ENCODE peak calls at places on chromosomes 7 and 10, in six cellular contexts. One of them, this sample, is unnamed.

GRCh38 chr7:4725014-4725951 is 43.2 kb downstream of the FOXK1 start:
- DNase-seq in MCF 10A: peak
- DNase-seq in psoas muscle: peak
- DNase-seq in activated CD8-positive, alpha-beta T cell treated with anti-CD3 and anti-CD28 coated beads for 36 hours: peak
- DNase-seq in T47D: peak
- DNase-seq in ascending aorta: peak
- DNase-seq in this sample: peak

GRCh38 chr7:43481905-43482678 is 100.8 kb upstream of the STK17A start:
- DNase-seq in activated CD8-positive, alpha-beta T cell treated with anti-CD3 and anti-CD28 coated beads for 36 hours: no peak
- DNase-seq in T47D: no peak
- DNase-seq in MCF 10A: peak
- DNase-seq in psoas muscle: no peak
- DNase-seq in ascending aorta: no peak
- DNase-seq in this sample: no peak

GRCh38 chr7:7681191-7681935 is 37.0 kb downstream of the RPA3 start:
- DNase-seq in activated CD8-positive, alpha-beta T cell treated with anti-CD3 and anti-CD28 coated beads for 36 hours: peak
- DNase-seq in T47D: peak
- DNase-seq in MCF 10A: peak
- DNase-seq in ascending aorta: no peak
- DNase-seq in psoas muscle: no peak
- DNase-seq in this sample: peak

GRCh38 chr7:4265056-4265455 is 417.0 kb upstream of the FOXK1 start:
- DNase-seq in psoas muscle: no peak
- DNase-seq in activated CD8-positive, alpha-beta T cell treated with anti-CD3 and anti-CD28 coated beads for 36 hours: no peak
- DNase-seq in ascending aorta: no peak
- DNase-seq in T47D: no peak
- DNase-seq in MCF 10A: no peak
- DNase-seq in this sample: no peak

GRCh38 chr7:80147543-80148376 is 13.1 kb downstream of the GNAI1 start:
- DNase-seq in T47D: no peak
- DNase-seq in psoas muscle: no peak
- DNase-seq in MCF 10A: peak
- DNase-seq in ascending aorta: no peak
- DNase-seq in activated CD8-positive, alpha-beta T cell treated with anti-CD3 and anti-CD28 coated beads for 36 hours: no peak
- DNase-seq in this sample: peak

GRCh38 chr10:19629559-19629958 is 186.7 kb upstream of the PLXDC2 start:
- DNase-seq in ascending aorta: peak
- DNase-seq in psoas muscle: peak
- DNase-seq in activated CD8-positive, alpha-beta T cell treated with anti-CD3 and anti-CD28 coated beads for 36 hours: no peak
- DNase-seq in MCF 10A: no peak
- DNase-seq in T47D: no peak
- DNase-seq in this sample: no peak

GRCh38 chr10:688621-689426 is 644 bp downstream of the DIP2C start:
- DNase-seq in ascending aorta: no peak
- DNase-seq in MCF 10A: no peak
- DNase-seq in activated CD8-positive, alpha-beta T cell treated with anti-CD3 and anti-CD28 coated beads for 36 hours: no peak
- DNase-seq in psoas muscle: peak
- DNase-seq in T47D: peak
- DNase-seq in this sample: no peak

GRCh38 chr7:142323706-142324105 is 65.8 kb upstream of the PRSS58 start:
- DNase-seq in ascending aorta: no peak
- DNase-seq in activated CD8-positive, alpha-beta T cell treated with anti-CD3 and anti-CD28 coated beads for 36 hours: peak
- DNase-seq in MCF 10A: peak
- DNase-seq in psoas muscle: peak
- DNase-seq in T47D: no peak
- DNase-seq in this sample: no peak

GRCh38 chr7:143172354-143172753 is 10.9 kb upstream of the TAS2R39 start:
- DNase-seq in MCF 10A: peak
- DNase-seq in ascending aorta: no peak
- DNase-seq in activated CD8-positive, alpha-beta T cell treated with anti-CD3 and anti-CD28 coated beads for 36 hours: no peak
- DNase-seq in psoas muscle: peak
- DNase-seq in T47D: peak
- DNase-seq in this sample: peak

GRCh38 chr10:11404931-11405330 is 206.5 kb downstream of the USP6NL start:
- DNase-seq in activated CD8-positive, alpha-beta T cell treated with anti-CD3 and anti-CD28 coated beads for 36 hours: no peak
- DNase-seq in psoas muscle: no peak
- DNase-seq in MCF 10A: no peak
- DNase-seq in ascending aorta: no peak
- DNase-seq in T47D: no peak
- DNase-seq in this sample: no peak

GRCh38 chr10:61302124-61302523 is 151.1 kb downstream of the TMEM26 start:
- DNase-seq in ascending aorta: no peak
- DNase-seq in psoas muscle: no peak
- DNase-seq in T47D: no peak
- DNase-seq in MCF 10A: no peak
- DNase-seq in activated CD8-positive, alpha-beta T cell treated with anti-CD3 and anti-CD28 coated beads for 36 hours: no peak
- DNase-seq in this sample: no peak

GRCh38 chr7:41731486-41732278 is 28.8 kb upstream of the INHBA start:
- DNase-seq in activated CD8-positive, alpha-beta T cell treated with anti-CD3 and anti-CD28 coated beads for 36 hours: no peak
- DNase-seq in MCF 10A: no peak
- DNase-seq in T47D: no peak
- DNase-seq in psoas muscle: no peak
- DNase-seq in ascending aorta: no peak
- DNase-seq in this sample: no peak

GRCh38 chr7:34869016-34869415 is 168.3 kb downstream of the DPY19L1 start:
- DNase-seq in ascending aorta: no peak
- DNase-seq in MCF 10A: no peak
- DNase-seq in T47D: no peak
- DNase-seq in psoas muscle: no peak
- DNase-seq in activated CD8-positive, alpha-beta T cell treated with anti-CD3 and anti-CD28 coated beads for 36 hours: no peak
- DNase-seq in this sample: no peak

GRCh38 chr7:129271500-129272355 is 46.9 kb downstream of the AHCYL2 start:
- DNase-seq in T47D: no peak
- DNase-seq in activated CD8-positive, alpha-beta T cell treated with anti-CD3 and anti-CD28 coated beads for 36 hours: peak
- DNase-seq in psoas muscle: no peak
- DNase-seq in MCF 10A: peak
- DNase-seq in ascending aorta: no peak
- DNase-seq in this sample: peak

GRCh38 chr10:132329565-132330485 is 2.2 kb upstream of the LRRC27 start:
- DNase-seq in psoas muscle: no peak
- DNase-seq in ascending aorta: no peak
- DNase-seq in MCF 10A: peak
- DNase-seq in T47D: peak
- DNase-seq in activated CD8-positive, alpha-beta T cell treated with anti-CD3 and anti-CD28 coated beads for 36 hours: peak
- DNase-seq in this sample: peak

GRCh38 chr7:14900051-14900450 is 2.5 kb downstream of the DGKB start:
- DNase-seq in ascending aorta: no peak
- DNase-seq in psoas muscle: no peak
- DNase-seq in T47D: no peak
- DNase-seq in MCF 10A: peak
- DNase-seq in activated CD8-positive, alpha-beta T cell treated with anti-CD3 and anti-CD28 coated beads for 36 hours: no peak
- DNase-seq in this sample: no peak

GRCh38 chr7:31384461-31384860 is 43.9 kb upstream of the NEUROD6 start:
- DNase-seq in ascending aorta: no peak
- DNase-seq in activated CD8-positive, alpha-beta T cell treated with anti-CD3 and anti-CD28 coated beads for 36 hours: no peak
- DNase-seq in MCF 10A: no peak
- DNase-seq in T47D: no peak
- DNase-seq in psoas muscle: no peak
- DNase-seq in this sample: no peak

GRCh38 chr7:15647309-15647708 is 39.2 kb downstream of the MEOX2 start:
- DNase-seq in activated CD8-positive, alpha-beta T cell treated with anti-CD3 and anti-CD28 coated beads for 36 hours: no peak
- DNase-seq in psoas muscle: no peak
- DNase-seq in T47D: no peak
- DNase-seq in ascending aorta: no peak
- DNase-seq in MCF 10A: no peak
- DNase-seq in this sample: no peak

GRCh38 chr7:124655990-124656389 is 109.6 kb downstream of the GPR37 start:
- DNase-seq in MCF 10A: no peak
- DNase-seq in activated CD8-positive, alpha-beta T cell treated with anti-CD3 and anti-CD28 coated beads for 36 hours: no peak
- DNase-seq in T47D: no peak
- DNase-seq in psoas muscle: no peak
- DNase-seq in ascending aorta: no peak
- DNase-seq in this sample: no peak

GRCh38 chr10:97018251-97019212 is 167.2 kb downstream of the SLIT1 start:
- DNase-seq in T47D: no peak
- DNase-seq in MCF 10A: no peak
- DNase-seq in ascending aorta: no peak
- DNase-seq in psoas muscle: no peak
- DNase-seq in activated CD8-positive, alpha-beta T cell treated with anti-CD3 and anti-CD28 coated beads for 36 hours: peak
- DNase-seq in this sample: no peak

GRCh38 chr7:121872831-121873764 is at the start of gene PTPRZ1:
- DNase-seq in ascending aorta: no peak
- DNase-seq in activated CD8-positive, alpha-beta T cell treated with anti-CD3 and anti-CD28 coated beads for 36 hours: no peak
- DNase-seq in T47D: no peak
- DNase-seq in psoas muscle: peak
- DNase-seq in MCF 10A: peak
- DNase-seq in this sample: peak

GRCh38 chr7:157468221-157469111 is 131.7 kb downstream of the DNAJB6 start:
- DNase-seq in T47D: no peak
- DNase-seq in MCF 10A: no peak
- DNase-seq in activated CD8-positive, alpha-beta T cell treated with anti-CD3 and anti-CD28 coated beads for 36 hours: no peak
- DNase-seq in ascending aorta: no peak
- DNase-seq in psoas muscle: no peak
- DNase-seq in this sample: no peak

GRCh38 chr10:83897626-83898025 is 241.7 kb upstream of the GHITM start:
- DNase-seq in MCF 10A: no peak
- DNase-seq in psoas muscle: no peak
- DNase-seq in T47D: no peak
- DNase-seq in activated CD8-positive, alpha-beta T cell treated with anti-CD3 and anti-CD28 coated beads for 36 hours: no peak
- DNase-seq in ascending aorta: no peak
- DNase-seq in this sample: no peak

GRCh38 chr10:119113805-119114732 is 10.2 kb downstream of the DENND10 start:
- DNase-seq in ascending aorta: no peak
- DNase-seq in activated CD8-positive, alpha-beta T cell treated with anti-CD3 and anti-CD28 coated beads for 36 hours: no peak
- DNase-seq in MCF 10A: peak
- DNase-seq in psoas muscle: no peak
- DNase-seq in T47D: no peak
- DNase-seq in this sample: peak

GRCh38 chr7:101125989-101126650 is 784 bp upstream of the SERPINE1 start:
- DNase-seq in MCF 10A: peak
- DNase-seq in activated CD8-positive, alpha-beta T cell treated with anti-CD3 and anti-CD28 coated beads for 36 hours: peak
- DNase-seq in psoas muscle: peak
- DNase-seq in ascending aorta: no peak
- DNase-seq in T47D: no peak
- DNase-seq in this sample: peak

GRCh38 chr7:75966209-75966961 is 28.0 kb downstream of the TMEM120A start:
- DNase-seq in psoas muscle: peak
- DNase-seq in MCF 10A: no peak
- DNase-seq in activated CD8-positive, alpha-beta T cell treated with anti-CD3 and anti-CD28 coated beads for 36 hours: no peak
- DNase-seq in ascending aorta: peak
- DNase-seq in T47D: no peak
- DNase-seq in this sample: no peak

GRCh38 chr7:66326501-66327180 is 121.5 kb downstream of the TPST1 start:
- DNase-seq in activated CD8-positive, alpha-beta T cell treated with anti-CD3 and anti-CD28 coated beads for 36 hours: no peak
- DNase-seq in MCF 10A: peak
- DNase-seq in ascending aorta: no peak
- DNase-seq in T47D: no peak
- DNase-seq in psoas muscle: no peak
- DNase-seq in this sample: no peak

GRCh38 chr10:46539596-46540411 is 16.7 kb downstream of the GPRIN2 start:
- DNase-seq in ascending aorta: peak
- DNase-seq in MCF 10A: no peak
- DNase-seq in T47D: no peak
- DNase-seq in activated CD8-positive, alpha-beta T cell treated with anti-CD3 and anti-CD28 coated beads for 36 hours: peak
- DNase-seq in psoas muscle: peak
- DNase-seq in this sample: no peak

GRCh38 chr7:5495581-5496375 is 72.1 kb upstream of the TNRC18 start:
- DNase-seq in MCF 10A: peak
- DNase-seq in T47D: peak
- DNase-seq in psoas muscle: peak
- DNase-seq in activated CD8-positive, alpha-beta T cell treated with anti-CD3 and anti-CD28 coated beads for 36 hours: no peak
- DNase-seq in ascending aorta: peak
- DNase-seq in this sample: no peak

GRCh38 chr10:70694410-70695179 is 22.3 kb downstream of the ADAMTS14 start:
- DNase-seq in psoas muscle: no peak
- DNase-seq in T47D: no peak
- DNase-seq in MCF 10A: no peak
- DNase-seq in activated CD8-positive, alpha-beta T cell treated with anti-CD3 and anti-CD28 coated beads for 36 hours: no peak
- DNase-seq in ascending aorta: no peak
- DNase-seq in this sample: no peak

GRCh38 chr7:38147005-38147404 is 31.0 kb upstream of the STARD3NL start:
- DNase-seq in T47D: no peak
- DNase-seq in activated CD8-positive, alpha-beta T cell treated with anti-CD3 and anti-CD28 coated beads for 36 hours: no peak
- DNase-seq in psoas muscle: no peak
- DNase-seq in ascending aorta: no peak
- DNase-seq in MCF 10A: no peak
- DNase-seq in this sample: no peak

GRCh38 chr10:80202934-80203834 is 2.2 kb downstream of the ANXA11 start:
- DNase-seq in activated CD8-positive, alpha-beta T cell treated with anti-CD3 and anti-CD28 coated beads for 36 hours: peak
- DNase-seq in MCF 10A: peak
- DNase-seq in T47D: no peak
- DNase-seq in ascending aorta: peak
- DNase-seq in psoas muscle: peak
- DNase-seq in this sample: peak

GRCh38 chr10:116765549-116766162 is 23.3 kb upstream of the HSPA12A start:
- DNase-seq in activated CD8-positive, alpha-beta T cell treated with anti-CD3 and anti-CD28 coated beads for 36 hours: peak
- DNase-seq in MCF 10A: no peak
- DNase-seq in ascending aorta: no peak
- DNase-seq in T47D: no peak
- DNase-seq in psoas muscle: no peak
- DNase-seq in this sample: no peak

GRCh38 chr7:154913645-154914579 is 89.0 kb downstream of the PAXIP1 start:
- DNase-seq in T47D: peak
- DNase-seq in activated CD8-positive, alpha-beta T cell treated with anti-CD3 and anti-CD28 coated beads for 36 hours: peak
- DNase-seq in psoas muscle: peak
- DNase-seq in MCF 10A: peak
- DNase-seq in ascending aorta: peak
- DNase-seq in this sample: peak